ENCODE peak calls at places on chromosomes 2 and 18, in eight cellular contexts. B, L, C, K, O, U, X and H are unnamed samples.

GRCh38 chr18:24397131-24397693 is 412 bp downstream of the OSBPL1A start:
- DNase-seq in L (peak), C (peak), B (peak), O (peak), K (peak), U (peak), X (peak), H (peak)

GRCh38 chr18:8946046-8946838 is 156.3 kb upstream of the NDUFV2 start:
- DNase-seq in B (no peak), O (no peak), K (peak), U (no peak), C (no peak), L (peak), X (no peak), H (no peak)

GRCh38 chr2:106638043-106638442 is 150.9 kb downstream of the CD8B2 start:
- DNase-seq in O (peak), U (peak), B (no peak), X (no peak), K (no peak), L (peak), C (peak), H (peak)

GRCh38 chr2:120893874-120894584 is 158.4 kb downstream of the GLI2 start:
- DNase-seq in U (peak), C (no peak), K (no peak), X (no peak), O (no peak), B (no peak), L (no peak), H (no peak)

GRCh38 chr18:46411862-46412690 is 244.9 kb downstream of the LOXHD1 start:
- DNase-seq in K (peak), X (no peak), O (peak), B (peak), L (peak), U (peak), C (no peak), H (peak)

GRCh38 chr18:57644540-57644939 is 22.9 kb upstream of the NARS1 start:
- DNase-seq in L (no peak), C (no peak), X (no peak), O (no peak), B (no peak), K (no peak), U (no peak), H (peak)

GRCh38 chr2:34892766-34893165 is 1293.7 kb upstream of the FAM98A start:
- DNase-seq in U (no peak), K (no peak), X (no peak), O (no peak), C (no peak), B (peak), L (no peak), H (no peak)

GRCh38 chr2:216017365-216017764 is 4.0 kb upstream of the MREG start:
- DNase-seq in L (peak), K (peak), X (peak), O (no peak), B (no peak), U (no peak), C (peak), H (no peak)

GRCh38 chr2:201130524-201131186 is 14.7 kb downstream of the CFLAR start:
- DNase-seq in X (no peak), K (peak), U (no peak), C (no peak), O (peak), B (peak), L (peak), H (no peak)

GRCh38 chr2:61044596-61044995 is 21.1 kb upstream of the SANBR start:
- DNase-seq in U (no peak), O (peak), L (no peak), C (no peak), B (peak), X (no peak), K (no peak), H (no peak)

GRCh38 chr2:161992526-161992925 is 81.5 kb downstream of the DPP4 start:
- DNase-seq in C (no peak), K (peak), O (no peak), B (no peak), X (no peak), U (peak), L (no peak), H (no peak)

GRCh38 chr2:233440714-233441113 is 86.4 kb downstream of the DGKD start:
- DNase-seq in O (no peak), X (no peak), U (no peak), K (no peak), L (no peak), B (no peak), C (no peak), H (no peak)

GRCh38 chr2:196334710-196335109 is 163.3 kb upstream of the STK17B start:
- DNase-seq in X (no peak), C (no peak), O (no peak), U (no peak), K (no peak), L (peak), B (no peak), H (no peak)

GRCh38 chr2:103139628-103140268 is 377.9 kb downstream of the TMEM182 start:
- DNase-seq in C (no peak), X (no peak), L (no peak), O (no peak), K (no peak), B (no peak), U (peak), H (peak)

GRCh38 chr18:28584726-28585125 is 407.8 kb upstream of the CDH2 start:
- DNase-seq in L (peak), U (peak), X (no peak), B (no peak), K (peak), C (peak), O (no peak), H (no peak)

GRCh38 chr2:204024503-204024902 is 87.9 kb downstream of the ICOS start:
- DNase-seq in O (peak), K (peak), B (no peak), X (no peak), U (peak), C (peak), L (peak), H (no peak)

GRCh38 chr2:62596061-62596658 is 90.2 kb upstream of the TMEM17 start:
- DNase-seq in C (no peak), K (peak), B (no peak), U (no peak), X (no peak), L (peak), O (no peak), H (no peak)

GRCh38 chr2:10120938-10121574 is 1.5 kb upstream of the RRM2 start:
- DNase-seq in B (no peak), U (no peak), X (no peak), O (no peak), C (no peak), K (peak), L (peak), H (peak)

GRCh38 chr2:117272975-117273671 is 541.4 kb upstream of the DDX18 start:
- DNase-seq in X (no peak), B (no peak), L (peak), K (no peak), O (no peak), U (peak), C (no peak), H (no peak)

GRCh38 chr2:100018794-100019193 is 123.6 kb downstream of the AFF3 start:
- DNase-seq in K (peak), U (no peak), X (no peak), O (no peak), B (no peak), C (peak), L (peak), H (no peak)

GRCh38 chr2:64987001-64987962 is 1.9 kb upstream of the SLC1A4 start:
- DNase-seq in O (no peak), K (no peak), C (no peak), L (peak), X (no peak), U (no peak), B (no peak), H (no peak)

GRCh38 chr18:27983780-27984179 is 193.2 kb downstream of the CDH2 start:
- DNase-seq in K (no peak), C (no peak), O (no peak), U (no peak), B (no peak), X (no peak), L (no peak), H (no peak)

GRCh38 chr18:24741961-24742738 is 281.7 kb downstream of the HRH4 start:
- DNase-seq in L (no peak), B (no peak), C (no peak), X (no peak), U (no peak), K (no peak), O (no peak), H (no peak)

GRCh38 chr2:42086500-42086953 is 38.7 kb downstream of the PKDCC start:
- DNase-seq in K (peak), C (peak), U (peak), B (peak), L (peak), X (peak), O (peak), H (peak)

GRCh38 chr18:77811510-77811909 is 561.9 kb downstream of the GALR1 start:
- DNase-seq in B (no peak), C (no peak), L (peak), K (peak), U (no peak), X (no peak), O (no peak), H (peak)

GRCh38 chr2:139684286-139684860 is 904.2 kb upstream of the NXPH2 start:
- DNase-seq in C (no peak), B (no peak), K (no peak), O (no peak), U (no peak), L (no peak), X (no peak), H (no peak)

GRCh38 chr2:196601430-196602306 is 37.8 kb upstream of the CCDC150 start:
- DNase-seq in U (peak), K (peak), B (peak), C (peak), L (peak), X (no peak), O (no peak), H (no peak)

GRCh38 chr2:143528021-143528420 is 398.8 kb downstream of the ARHGAP15 start:
- DNase-seq in X (no peak), U (no peak), K (no peak), O (no peak), B (no peak), L (no peak), C (no peak), H (no peak)

GRCh38 chr18:71442830-71443229 is 1101.3 kb downstream of the CBLN2 start:
- DNase-seq in C (no peak), O (no peak), X (no peak), B (no peak), L (no peak), U (peak), K (peak), H (peak)